ENCODE peak calls at places on chromosomes 4 and X, in seven cellular contexts. Z is hepatocyte; C is AG04450; V is foreskin keratinocyte; R is activated T-cell treated with anti-CD3 and anti-CD28 coated beads, Interleukin-2, amount 50 U/mL, for 1 hour; Q is GM03348; I is smooth muscle cell of the brain vasculature. P is an unnamed sample.

GRCh38 chrX:136209016-136209738 is 42.0 kb downstream of the MAP7D3 start:
- DNase-seq in I (no peak), V (no peak), R (peak; percentile 44), C (no peak), Z (peak; percentile 34), Q (peak; percentile 63), P (no peak)

GRCh38 chr4:89438102-89438831 is 130.7 kb upstream of the GPRIN3 start:
- DNase-seq in Q (peak; percentile 50), I (no peak), Z (peak; percentile 66), R (peak; percentile 48), C (no peak), V (no peak), P (no peak)

GRCh38 chrX:120144178-120144844 is 14.1 kb upstream of the RHOXF2 start:
- DNase-seq in C (no peak), Q (no peak), V (no peak), I (no peak), Z (no peak), R (no peak), P (no peak)

GRCh38 chr4:8355864-8356565 is 84.5 kb downstream of the ACOX3 start:
- DNase-seq in V (peak; percentile 22), Q (peak; percentile 40), I (no peak), Z (no peak), R (no peak), C (no peak), P (no peak)

GRCh38 chrX:39972340-39972739 is 125.4 kb downstream of the BCOR start:
- DNase-seq in C (no peak), V (peak; percentile 62), Z (no peak), R (no peak), I (no peak), Q (peak; percentile 42), P (no peak)

GRCh38 chrX:109270580-109271484 is 211.1 kb downstream of the GUCY2F start:
- DNase-seq in Z (no peak), C (no peak), I (no peak), V (peak; percentile 97), R (no peak), Q (no peak), P (no peak)

GRCh38 chrX:3690140-3690539 is 23.3 kb downstream of the PRKX start:
- DNase-seq in C (no peak), Z (no peak), I (no peak), V (no peak), R (no peak), Q (peak; percentile 24), P (no peak)

GRCh38 chr4:173237722-173238121 is 69.1 kb downstream of the GALNT7 start:
- DNase-seq in C (no peak), Z (no peak), R (no peak), V (no peak), I (no peak), Q (no peak), P (no peak)

GRCh38 chr4:57243071-57243470 is 132.9 kb upstream of the IGFBP7 start:
- DNase-seq in Q (no peak), C (no peak), V (no peak), I (no peak), Z (no peak), R (no peak), P (no peak)

GRCh38 chrX:102934624-102935023 is 2.4 kb upstream of the RAB40AL start:
- DNase-seq in Q (peak; percentile 41), R (peak; percentile 20), Z (peak; percentile 12), I (no peak), C (no peak), V (peak; percentile 11), P (no peak)

GRCh38 chrX:56745019-56745418 is 16.0 kb downstream of the NBDY start:
- DNase-seq in I (no peak), C (peak; percentile 29), Q (peak; percentile 25), R (no peak), Z (no peak), V (peak; percentile 69), P (no peak)

GRCh38 chr4:151034829-151035228 is 19.7 kb upstream of the LRBA start:
- DNase-seq in R (no peak), V (no peak), Q (no peak), I (no peak), Z (no peak), C (no peak), P (no peak)

GRCh38 chrX:40248822-40249221 is 151.1 kb upstream of the BCOR start:
- DNase-seq in C (no peak), Q (no peak), R (no peak), Z (no peak), I (no peak), V (no peak), P (no peak)

GRCh38 chr4:89753601-89754066 is 83.3 kb downstream of the SNCA start:
- DNase-seq in C (peak; percentile 86), V (peak; percentile 99), Q (peak; percentile 70), Z (peak; percentile 68), R (no peak), I (peak; percentile 32), P (peak; percentile 95)

GRCh38 chr4:71713611-71714203 is 70.2 kb downstream of the GC start:
- DNase-seq in R (no peak), V (peak; percentile 22), Q (peak; percentile 38), C (peak; percentile 59), I (peak; percentile 17), Z (peak; percentile 77), P (no peak)

GRCh38 chr4:16627999-16628398 is 270.4 kb downstream of the LDB2 start:
- DNase-seq in R (no peak), Z (peak; percentile 9), I (no peak), C (peak; percentile 82), Q (peak; percentile 84), V (peak; percentile 93), P (peak; percentile 80)

GRCh38 chr4:3257691-3258482 is 8.9 kb downstream of the MSANTD1 start:
- DNase-seq in Z (no peak), V (peak; percentile 48), I (no peak), R (peak; percentile 5), Q (peak; percentile 48), C (no peak), P (no peak)

P was measured in non-pigmented ciliary epithelial cell.